ENCODE peak calls at places on chromosomes 6 and 20, in nine cellular contexts. B is NCI-H1436; R is ACHN; Z is B cell; U is central memory CD8-positive, alpha-beta T cell; I is upper lobe of left lung; F is NCI-H510A treated with DMSO at 0.1 percent for 48 hours; E is activated CD8-positive, alpha-beta T cell treated with anti-CD3 and anti-CD28 coated beads, Interleukin-2, amount 10 ng/mL, durations not matched to agents 7 days and 5 days; G is stimulated activated CD8-positive, alpha-beta memory T cell treated with anti-CD3 and anti-CD28 coated beads, Interleukin-15, amount 100 ng/mL, for 1 hour. D is an unnamed sample.

GRCh38 chr6:98586163-98586562 is 248.2 kb upstream of the POU3F2 start:
- DNase-seq in I (no peak), U (no peak), B (no peak), R (no peak), E (no peak), F (no peak), G (no peak), Z (no peak), D (no peak)

GRCh38 chr20:32207626-32208498 is at the start of the genes PLAGL2 and POFUT1:
- DNase-seq in G (peak), F (peak), I (peak), Z (peak), U (peak), R (peak), E (peak), B (peak), D (peak)

GRCh38 chr6:162058281-162058875 is 669.2 kb downstream of the PRKN start:
- DNase-seq in U (no peak), F (no peak), Z (no peak), E (no peak), I (no peak), R (peak), G (no peak), B (no peak), D (peak)

GRCh38 chr6:71965404-71965803 is 79.1 kb downstream of the RIMS1 start:
- DNase-seq in U (no peak), Z (no peak), F (no peak), R (no peak), E (no peak), B (peak), I (no peak), G (no peak), D (no peak)

GRCh38 chr6:118588626-118589025 is 40.5 kb downstream of the PLN start:
- DNase-seq in R (no peak), U (no peak), B (no peak), I (no peak), G (no peak), Z (no peak), E (no peak), F (no peak), D (no peak)

GRCh38 chr20:33131949-33132822 is 35.8 kb upstream of the BPIFA2 start:
- DNase-seq in G (no peak), U (no peak), B (no peak), Z (no peak), E (no peak), R (no peak), I (no peak), F (no peak), D (no peak)

GRCh38 chr6:10268111-10268510 is 146.8 kb downstream of the TFAP2A start:
- DNase-seq in F (no peak), Z (no peak), R (no peak), G (no peak), E (no peak), U (no peak), B (no peak), I (no peak), D (no peak)

GRCh38 chr6:6886160-6886885 is 221.4 kb upstream of the RREB1 start:
- DNase-seq in E (no peak), B (no peak), F (peak), I (peak), G (no peak), Z (no peak), R (no peak), U (no peak), D (no peak)

GRCh38 chr20:63098195-63098810 is 91.5 kb upstream of the BHLHE23 start:
- DNase-seq in I (peak), Z (no peak), U (no peak), G (no peak), B (no peak), R (no peak), F (no peak), E (no peak), D (no peak)

GRCh38 chr6:44655368-44656342 is 268.1 kb downstream of the CDC5L start:
- DNase-seq in B (peak), F (peak), R (peak), G (peak), Z (peak), I (peak), U (peak), E (peak), D (peak)

GRCh38 chr6:138590796-138591709 is 91.8 kb upstream of the NHSL1 start:
- DNase-seq in F (peak), Z (peak), G (no peak), B (peak), R (peak), E (peak), U (no peak), I (peak), D (peak)

GRCh38 chr6:87518453-87518852 is 45.7 kb downstream of the SLC35A1 start:
- DNase-seq in G (no peak), U (no peak), I (no peak), E (no peak), B (no peak), Z (no peak), F (no peak), R (no peak), D (no peak)

GRCh38 chr6:145690969-145691368 is 44.4 kb downstream of the EPM2A start:
- DNase-seq in B (no peak), Z (no peak), R (no peak), E (no peak), G (no peak), I (no peak), U (no peak), F (no peak), D (no peak)